ENCODE peak calls at places on chromosome 21, in five cellular contexts. S, M, P, C and A are unnamed samples.
A peak's percentile ranks its signal among the peaks of the same experiment; 100 is the strongest.

GRCh38 chr21:33539612-33540011 is 2.3 kb downstream of the GART start:
- DNase-seq in S (no peak), M (no peak), P (no peak), C (no peak), A (no peak)

GRCh38 chr21:27590271-27590670 is 623.4 kb upstream of the ADAMTS5 start:
- DNase-seq in S (no peak), M (no peak), P (peak; percentile 8), C (no peak), A (peak; percentile 14)

GRCh38 chr21:41364308-41364707 is 2.5 kb downstream of the MX2 start:
- DNase-seq in S (no peak), M (no peak), P (no peak), C (no peak), A (no peak)

GRCh38 chr21:36654341-36654740 is 44.6 kb upstream of the SIM2 start:
- DNase-seq in S (peak; percentile 59), M (no peak), P (no peak), C (no peak), A (no peak)

GRCh38 chr21:45982758-45983731 is 1.5 kb downstream of the COL6A1 start:
- DNase-seq in S (no peak), M (peak; percentile 52), P (no peak), C (no peak), A (no peak)

GRCh38 chr21:43775795-43776430 is at the start of gene CSTB:
- DNase-seq in S (peak; percentile 80), M (peak; percentile 84), P (peak; percentile 88), C (peak; percentile 82), A (peak; percentile 85)

GRCh38 chr21:41500354-41500753 is 7.6 kb downstream of the TMPRSS2 start:
- DNase-seq in S (no peak), M (no peak), P (no peak), C (no peak), A (no peak)

GRCh38 chr21:45506836-45507522 is 35.3 kb downstream of the SLC19A1 start:
- DNase-seq in S (no peak), M (peak; percentile 26), P (no peak), C (peak; percentile 11), A (no peak)

GRCh38 chr21:42233067-42233981 is 14.4 kb downstream of the ABCG1 start:
- DNase-seq in S (peak; percentile 62), M (no peak), P (peak; percentile 74), C (peak; percentile 88), A (peak; percentile 75)

GRCh38 chr21:34088752-34089151 is 15.4 kb downstream of the MRPS6 start:
- DNase-seq in S (no peak), M (no peak), P (no peak), C (no peak), A (no peak)

GRCh38 chr21:43637530-43637929 is 21.8 kb downstream of the HSF2BP start:
- DNase-seq in S (no peak), M (no peak), P (no peak), C (no peak), A (no peak)

GRCh38 chr21:34635307-34635706 is 20.4 kb upstream of the RCAN1 start:
- DNase-seq in S (no peak), M (no peak), P (no peak), C (no peak), A (peak; percentile 20)

GRCh38 chr21:25735221-25735894 is 586 bp downstream of the GABPA start:
- DNase-seq in S (peak; percentile 90), M (peak; percentile 91), P (peak; percentile 88), C (peak; percentile 94), A (peak; percentile 90)
- TF ChIP-seq POLR2A in S (no peak), M (peak; percentile 25), P (peak; percentile 25), C (no peak), A (no peak)

DNA sequence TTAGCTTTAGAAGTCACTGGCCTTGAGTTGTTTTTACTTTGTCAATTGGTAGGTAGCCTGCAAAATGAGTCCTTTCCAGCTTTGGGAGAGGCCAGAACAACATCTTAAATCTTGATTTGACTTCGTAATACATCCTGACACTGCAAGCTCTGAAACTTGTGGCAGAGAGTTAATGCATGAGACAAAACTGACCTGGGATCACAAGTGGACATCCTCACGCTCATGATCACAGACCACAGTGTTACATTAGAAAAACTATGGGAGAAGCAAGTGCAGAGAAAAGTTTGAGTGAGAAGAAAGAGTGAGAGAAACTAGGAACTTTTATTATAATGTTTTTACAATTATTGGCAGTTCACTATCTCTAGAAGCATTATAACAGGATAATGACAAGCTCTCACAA is 550.9 kb downstream of the USP25 start:
- DNase-seq in S (no peak), M (no peak), P (no peak), C (no peak), A (no peak)
- H3K4me3 ChIP-seq in S (no peak overlapping the region), M (peak overlapping the region; percentile 28), P (peak overlapping the region; percentile 38), C (peak overlapping the region; percentile 10), A (no peak overlapping the region)

DNA sequence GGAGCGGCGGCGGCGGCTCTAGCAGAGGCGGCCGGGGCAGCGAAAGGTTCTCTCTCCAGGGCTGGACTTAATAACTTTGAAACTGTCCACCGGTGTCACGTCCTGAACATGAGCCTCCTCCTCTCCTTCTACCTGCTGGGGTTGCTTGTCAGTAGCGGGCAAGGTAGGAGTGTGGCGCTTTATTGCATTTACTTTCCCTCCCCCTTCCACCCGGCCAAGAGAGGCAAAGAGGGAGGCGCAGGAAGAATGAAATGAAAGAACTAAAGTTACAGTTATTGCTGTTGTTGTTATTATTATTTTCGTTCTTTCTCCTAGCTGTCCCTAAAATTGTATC is 214 bp downstream of the NCAM2 start:
- DNase-seq in S (no peak), M (no peak), P (no peak), C (no peak), A (no peak)
- TF ChIP-seq POLR2A in S (no peak), M (no peak), P (no peak), C (no peak), A (no peak)

GRCh38 chr21:29346281-29346680 is 47.6 kb downstream of the BACH1 start:
- DNase-seq in S (no peak), M (no peak), P (no peak), C (no peak), A (no peak)

GRCh38 chr21:29340228-29340627 is 41.5 kb downstream of the BACH1 start:
- DNase-seq in S (no peak), M (no peak), P (no peak), C (no peak), A (no peak)

GRCh38 chr21:29343517-29343916 is 44.8 kb downstream of the BACH1 start:
- DNase-seq in S (no peak), M (no peak), P (no peak), C (no peak), A (no peak)

GRCh38 chr21:29338256-29338655 is 39.5 kb downstream of the BACH1 start:
- DNase-seq in S (no peak), M (no peak), P (no peak), C (peak; percentile 55), A (no peak)

DNA sequence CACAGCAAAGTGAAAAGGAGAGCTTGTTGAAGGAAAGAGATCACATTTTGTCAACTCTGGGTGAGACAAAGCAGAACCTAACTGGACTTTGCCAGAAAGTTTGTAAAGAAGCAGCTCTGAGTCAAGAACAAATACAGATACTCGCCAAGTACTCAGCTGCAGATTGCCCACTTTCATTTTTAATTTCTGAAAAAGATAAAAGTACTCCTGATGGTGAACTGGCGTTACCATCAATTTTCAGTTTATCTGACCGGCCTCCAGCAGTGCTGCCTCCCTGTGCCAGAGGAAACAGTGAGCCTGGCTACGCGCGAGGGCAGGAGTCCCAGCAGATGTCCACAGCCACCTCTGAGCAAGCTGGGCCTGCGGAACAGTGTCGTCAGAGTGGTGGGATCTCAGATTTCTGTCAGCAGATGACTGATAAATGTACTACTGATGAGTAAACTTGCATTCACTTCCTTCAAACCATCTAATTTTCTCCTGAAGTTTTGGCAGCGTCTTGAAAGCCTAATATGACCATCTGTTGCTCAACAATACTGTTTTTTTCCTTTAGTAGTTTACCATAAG is 43.8 kb downstream of the BACH1 start:
- DNase-seq in S (no peak), M (no peak), P (peak; percentile 15), C (peak; percentile 27), A (no peak)
- H3K4me3 ChIP-seq in S (peak overlapping the region; percentile 11), M (no peak overlapping the region), P (no peak overlapping the region), C (no peak overlapping the region), A (no peak overlapping the region)

DNA sequence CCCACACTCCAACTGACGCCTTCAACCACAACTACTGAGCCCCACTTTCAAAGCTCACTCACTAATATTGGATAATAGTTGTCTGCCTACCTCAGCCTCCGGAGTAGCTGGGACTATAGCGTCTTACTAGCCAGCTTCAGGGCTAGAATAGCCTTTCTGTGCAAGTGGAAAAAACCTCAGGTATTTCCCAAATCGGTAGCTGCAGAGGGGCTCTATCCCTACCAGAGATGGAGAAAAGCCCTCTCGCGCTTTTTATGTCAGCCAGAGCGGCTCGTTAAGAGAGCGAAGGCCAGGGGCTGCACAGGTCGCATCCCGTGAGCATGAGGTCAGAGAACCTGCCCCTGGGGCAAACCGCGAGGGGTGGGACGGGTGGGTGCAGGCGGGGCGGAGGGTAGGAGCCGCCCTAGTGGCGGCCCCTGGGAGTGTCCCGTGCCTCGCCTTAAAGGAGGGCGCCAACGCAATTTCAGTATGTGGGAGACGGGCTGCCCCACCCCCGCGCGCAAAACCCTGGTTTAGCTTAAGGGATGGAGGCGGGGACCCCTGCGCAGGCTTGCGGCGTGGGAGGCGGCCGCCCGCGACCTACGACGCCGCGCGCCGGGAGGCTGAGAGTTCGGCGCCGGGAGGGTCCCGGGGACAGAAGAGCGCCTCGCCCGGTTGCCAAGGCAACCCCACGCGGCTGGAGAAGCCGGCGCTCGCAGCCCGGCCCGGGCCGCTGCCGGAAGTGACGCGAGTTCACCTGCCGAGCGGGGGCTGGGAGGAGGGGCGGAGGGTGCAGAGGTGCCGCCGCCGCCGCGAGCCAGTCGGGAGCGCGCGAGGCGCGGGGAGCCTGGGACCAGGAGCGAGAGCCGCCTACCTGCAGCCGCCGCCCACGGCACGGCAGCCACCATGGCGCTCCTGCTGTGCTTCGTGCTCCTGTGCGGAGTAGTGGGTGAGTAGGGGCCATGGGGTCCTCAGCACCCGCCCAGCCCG is at the start of gene CXADR:
- DNase-seq in S (peak; percentile 93), M (peak; percentile 34), P (no peak), C (peak; percentile 63), A (no peak)
- TF ChIP-seq POLR2A in S (no peak), M (no peak), P (no peak), C (peak; percentile 22), A (no peak)